ENCODE peak calls at places on chromosome 21, in five cellular contexts. E is nephron progenitor cell, S is cardiac muscle cell, D is activated B cell treated with CpG ODN at 0.5 μM for 24 hours, V is DND-41. N is an unnamed sample.

GRCh38 chr21:42195378-42196031 is 23.4 kb upstream of the ABCG1 start:
- DNase-seq in E (no peak), S (no peak), D (no peak), V (peak; percentile 51), N (no peak)

GRCh38 chr21:22225299-22225698 is 1227.1 kb downstream of the NCAM2 start:
- DNase-seq in E (no peak), S (no peak), D (no peak), V (no peak), N (no peak)

GRCh38 chr21:21188513-21189188 is 190.4 kb downstream of the NCAM2 start:
- DNase-seq in E (no peak), S (no peak), D (no peak), V (no peak), N (no peak)

GRCh38 chr21:37877171-37877570 is 39.1 kb downstream of the KCNJ6 start:
- DNase-seq in E (no peak), S (no peak), D (no peak), V (no peak), N (no peak)

GRCh38 chr21:19899645-19900044 is 1098.6 kb upstream of the NCAM2 start:
- DNase-seq in E (no peak), S (no peak), D (no peak), V (no peak), N (no peak)

GRCh38 chr21:34279285-34279684 is 84.5 kb upstream of the KCNE2 start:
- DNase-seq in E (no peak), S (no peak), D (no peak), V (no peak), N (no peak)

GRCh38 chr21:46052703-46053651 is 44.9 kb upstream of the COL6A2 start:
- DNase-seq in E (no peak), S (no peak), D (no peak), V (no peak), N (peak; percentile 61)

GRCh38 chr21:31397939-31398338 is 53.9 kb upstream of the TIAM1 start:
- DNase-seq in E (no peak), S (no peak), D (no peak), V (peak; percentile 93), N (no peak)

GRCh38 chr21:25512095-25513086 is 94.9 kb downstream of the MRPL39 start:
- DNase-seq in E (no peak), S (no peak), D (no peak), V (no peak), N (no peak)

GRCh38 chr21:41366522-41367151 is 4.8 kb downstream of the MX2 start:
- DNase-seq in E (no peak), S (no peak), D (peak; percentile 13), V (no peak), N (no peak)

GRCh38 chr21:27346041-27346448 is 379.2 kb upstream of the ADAMTS5 start:
- DNase-seq in E (no peak), S (no peak), D (no peak), V (no peak), N (no peak)

GRCh38 chr21:25409992-25410391 is 197.3 kb downstream of the MRPL39 start:
- DNase-seq in E (no peak), S (no peak), D (no peak), V (peak; percentile 48), N (no peak)

GRCh38 chr21:38139380-38140168 is 117.2 kb upstream of the KCNJ15 start:
- DNase-seq in E (no peak), S (no peak), D (no peak), V (no peak), N (no peak)

GRCh38 chr21:34072145-34073031 is 990 bp upstream of the MRPS6 start:
- DNase-seq in E (no peak), S (no peak), D (no peak), V (peak; percentile 16), N (peak; percentile 33)

GRCh38 chr21:41684381-41685245 is 82.2 kb downstream of the RIPK4 start:
- DNase-seq in E (no peak), S (no peak), D (no peak), V (no peak), N (no peak)

GRCh38 chr21:42441963-42442362 is 38.3 kb downstream of the UBASH3A start:
- DNase-seq in E (no peak), S (no peak), D (no peak), V (no peak), N (no peak)

GRCh38 chr21:31198575-31198974 is 145.5 kb downstream of the TIAM1 start:
- DNase-seq in E (no peak), S (peak; percentile 66), D (no peak), V (no peak), N (no peak)

GRCh38 chr21:46294647-46295176 is 8.6 kb downstream of the YBEY start:
- DNase-seq in E (no peak), S (no peak), D (no peak), V (no peak), N (no peak)

GRCh38 chr21:46116189-46116845 is 18.4 kb downstream of the COL6A2 start:
- DNase-seq in E (peak; percentile 2), S (no peak), D (peak; percentile 4), V (no peak), N (peak; percentile 4)

GRCh38 chr21:14215971-14216621 is at the start of gene RBM11:
- DNase-seq in E (peak; percentile 87), S (peak; percentile 92), D (peak; percentile 74), V (no peak), N (peak; percentile 40)

GRCh38 chr21:26443867-26444266 is 129.2 kb downstream of the CYYR1 start:
- DNase-seq in E (no peak), S (no peak), D (no peak), V (no peak), N (no peak)

GRCh38 chr21:31182231-31183129 is 144.2 kb upstream of the KRTAP19-8 start:
- DNase-seq in E (no peak), S (no peak), D (no peak), V (peak; percentile 20), N (no peak)

GRCh38 chr21:16075594-16076282 is 346.0 kb downstream of the USP25 start:
- DNase-seq in E (no peak), S (no peak), D (no peak), V (no peak), N (no peak)

GRCh38 chr21:42644223-42645208 is 8.9 kb upstream of the PDE9A start:
- DNase-seq in E (no peak), S (no peak), D (no peak), V (no peak), N (no peak)

GRCh38 chr21:22885079-22885478 is 1886.9 kb downstream of the NCAM2 start:
- DNase-seq in E (no peak), S (no peak), D (no peak), V (no peak), N (no peak)

GRCh38 chr21:37079211-37079824 is 6.3 kb downstream of the TTC3 start:
- DNase-seq in E (no peak), S (no peak), D (no peak), V (no peak), N (no peak)

GRCh38 chr21:28833181-28833580 is 159.5 kb downstream of the LTN1 start:
- DNase-seq in E (no peak), S (no peak), D (no peak), V (peak; percentile 44), N (no peak)

GRCh38 chr21:28832715-28833061 is 160.0 kb downstream of the LTN1 start:
- DNase-seq in E (no peak), S (no peak), D (no peak), V (no peak), N (no peak)

GRCh38 chr21:28833609-28834008 is 159.1 kb downstream of the LTN1 start:
- DNase-seq in E (no peak), S (no peak), D (no peak), V (no peak), N (no peak)

GRCh38 chr21:28832013-28832714 is 160.5 kb downstream of the LTN1 start:
- DNase-seq in E (no peak), S (peak; percentile 17), D (no peak), V (peak; percentile 41), N (no peak)

DNA sequence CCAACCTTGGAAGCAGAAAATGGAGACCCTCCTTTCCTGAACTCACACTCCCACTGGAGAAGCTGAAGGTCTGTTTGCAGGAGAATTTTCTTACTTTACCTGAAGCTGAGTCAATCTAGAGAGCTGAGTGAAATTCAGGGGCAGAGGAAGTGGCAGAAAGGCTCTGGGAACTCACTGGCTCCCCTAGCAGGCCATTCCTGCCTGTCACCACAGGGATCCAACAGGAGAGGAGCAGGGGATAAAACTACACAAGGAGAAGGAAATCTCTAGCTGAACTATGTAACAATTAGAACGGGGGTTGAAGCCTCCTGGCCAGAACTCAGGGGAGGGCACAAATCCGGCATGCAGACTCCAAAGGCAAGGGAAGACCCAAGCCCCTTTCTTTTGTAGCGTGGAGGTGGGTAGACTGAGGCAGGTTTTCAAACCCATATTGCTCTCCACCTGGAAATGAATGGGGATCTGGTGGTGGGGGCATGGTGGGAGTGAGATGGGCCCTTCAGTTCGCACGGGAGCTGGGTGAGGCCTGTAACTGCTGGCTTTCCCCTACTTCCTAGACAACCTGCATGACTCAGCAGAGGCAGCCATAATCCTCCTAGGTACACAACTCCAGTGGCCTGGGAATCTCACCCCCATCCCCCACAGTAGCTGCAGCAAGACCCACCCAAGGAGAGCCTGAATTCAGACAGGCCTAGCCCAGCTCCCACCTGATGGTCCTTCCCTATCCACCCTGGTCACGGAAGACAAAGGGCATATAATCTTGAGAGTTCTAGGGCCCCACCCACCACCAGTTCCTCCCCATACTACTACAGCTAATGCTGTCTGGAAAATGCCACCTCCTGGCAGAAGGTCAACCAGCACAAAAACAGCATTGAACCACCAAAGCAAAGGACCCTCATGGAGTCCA is 158.1 kb downstream of the LTN1 start:
- DNase-seq in E (no peak), S (no peak), D (no peak), V (no peak), N (no peak)
- TF ChIP-seq CTCF in E (no peak), S (no peak), D (no peak), V (peak; percentile 2), N (no peak)

DNA sequence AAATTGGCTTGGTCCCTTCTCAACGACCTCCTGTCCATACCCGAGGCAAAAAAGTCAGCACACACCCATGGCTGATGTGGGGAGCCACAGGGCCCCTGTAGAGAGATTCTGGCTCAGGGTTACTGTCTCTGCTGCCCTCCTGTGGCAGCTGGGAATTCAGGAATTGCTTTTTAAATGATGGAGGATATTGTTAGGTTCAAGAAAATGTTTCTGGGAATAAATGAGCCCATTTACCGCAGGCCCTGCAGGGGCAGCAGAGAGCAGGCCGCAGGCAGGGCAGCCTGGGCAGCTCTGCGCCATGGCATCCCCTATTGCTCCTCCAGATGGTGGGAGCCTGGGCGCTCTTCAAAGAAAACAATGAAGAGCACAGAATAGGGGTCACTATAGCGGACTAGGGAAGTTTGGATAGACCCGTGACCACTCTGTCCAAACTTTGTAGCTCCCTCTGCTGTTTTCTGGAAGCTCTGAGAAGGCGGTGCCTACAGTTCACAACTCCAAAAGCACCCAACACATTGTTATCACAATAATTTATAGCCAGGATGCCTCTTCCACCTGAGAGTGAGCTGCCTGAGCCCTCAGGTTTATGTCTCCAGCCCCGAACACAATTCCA is 201.1 kb downstream of the BACH1 start:
- DNase-seq in E (peak; percentile 10), S (no peak), D (no peak), V (peak; percentile 17), N (no peak)
- TF ChIP-seq CTCF in E (peak; percentile 48), S (peak; percentile 60), D (no peak), V (peak; percentile 55), N (no peak)

GRCh38 chr21:44761011-44761729 is 40.5 kb downstream of the UBE2G2 start:
- DNase-seq in E (peak; percentile 37), S (peak; percentile 30), D (no peak), V (no peak), N (no peak)
- TF ChIP-seq CTCF in E (peak; percentile 51), S (peak; percentile 29), D (no peak), V (peak; percentile 56), N (no peak)

DNA sequence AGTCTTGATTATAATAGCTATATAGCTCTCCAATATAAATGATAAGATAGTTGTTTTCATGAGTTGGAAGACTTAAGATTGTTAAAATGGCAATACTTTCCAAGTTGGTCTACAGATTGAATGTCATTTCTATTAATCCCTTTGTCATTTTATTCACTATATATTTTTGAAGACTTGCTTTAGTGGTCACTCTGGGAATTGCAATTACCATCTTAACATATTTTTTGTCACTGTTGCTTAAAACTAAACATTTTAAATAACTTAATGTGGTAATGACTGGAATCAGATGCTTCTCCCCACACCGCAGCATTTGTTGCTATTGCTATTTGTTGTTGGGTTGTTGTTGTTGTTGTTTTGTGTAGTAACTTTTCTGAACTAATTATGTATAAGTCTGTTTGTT is 1592.9 kb downstream of the MRPL39 start:
- DNase-seq in E (no peak), S (no peak), D (no peak), V (no peak), N (no peak)
- TF ChIP-seq CTCF in E (peak; percentile 18), S (peak; percentile 3), D (no peak), V (peak; percentile 40), N (no peak)

N was measured in natural killer cell.